ENCODE peak calls at places on chromosomes 6 and 20, in six cellular contexts. F is right atrium auricular region, N is NCI-H345, I is T-cell, V is tibial artery, U is HL-60. J is an unnamed sample.

GRCh38 chr20:47141350-47141921 is 215.1 kb downstream of the ZMYND8 start:
- DNase-seq in F (no peak), N (no peak), I (no peak), V (no peak), U (no peak), J (peak)

GRCh38 chr6:146545608-146546007 is 2.0 kb downstream of the RAB32 start:
- DNase-seq in F (no peak), N (no peak), I (no peak), V (no peak), U (peak), J (no peak)

GRCh38 chr6:163416640-163417253 is 2.2 kb downstream of the QKI start:
- DNase-seq in F (no peak), N (peak), I (peak), V (peak), U (peak), J (no peak)

GRCh38 chr6:2942916-2943563 is 28.3 kb downstream of the SERPINB6 start:
- DNase-seq in F (peak), N (no peak), I (peak), V (no peak), U (no peak), J (no peak)

GRCh38 chr6:94785514-94785913 is 791.8 kb upstream of the MANEA start:
- DNase-seq in F (no peak), N (no peak), I (no peak), V (no peak), U (no peak), J (no peak)

GRCh38 chr20:13610205-13610604 is 28.5 kb downstream of the TASP1 start:
- DNase-seq in F (no peak), N (no peak), I (no peak), V (no peak), U (peak), J (no peak)

GRCh38 chr6:131255911-131256310 is 120.6 kb downstream of the AKAP7 start:
- DNase-seq in F (no peak), N (no peak), I (no peak), V (no peak), U (no peak), J (no peak)

GRCh38 chr6:168301648-168302398 is 17.8 kb downstream of the DACT2 start:
- DNase-seq in F (peak), N (peak), I (no peak), V (no peak), U (no peak), J (no peak)

GRCh38 chr20:32702706-32703425 is 29.1 kb upstream of the C20orf203 start:
- DNase-seq in F (no peak), N (peak), I (no peak), V (no peak), U (no peak), J (no peak)

GRCh38 chr6:13660893-13661292 is 45.8 kb downstream of the NOL7 start:
- DNase-seq in F (no peak), N (no peak), I (no peak), V (no peak), U (no peak), J (no peak)

GRCh38 chr6:41464019-41464418 is 82.2 kb upstream of the FOXP4 start:
- DNase-seq in F (no peak), N (no peak), I (no peak), V (no peak), U (no peak), J (no peak)

GRCh38 chr6:130513770-130514169 is 148.0 kb downstream of the TMEM200A start:
- DNase-seq in F (no peak), N (no peak), I (no peak), V (no peak), U (no peak), J (no peak)

GRCh38 chr6:141483561-141484061 is 649.1 kb upstream of the GJE1 start:
- DNase-seq in F (no peak), N (peak), I (peak), V (peak), U (peak), J (no peak)

GRCh38 chr6:31821301-31822037 is 6.1 kb upstream of the HSPA1B start:
- DNase-seq in F (peak), N (no peak), I (peak), V (peak), U (peak), J (peak)

GRCh38 chr20:8356850-8357249 is 224.8 kb downstream of the PLCB1 start:
- DNase-seq in F (no peak), N (no peak), I (no peak), V (no peak), U (no peak), J (no peak)

GRCh38 chr20:1833728-1834726 is 61.2 kb upstream of the SIRPA start:
- DNase-seq in F (no peak), N (peak), I (no peak), V (no peak), U (no peak), J (no peak)

GRCh38 chr20:38290829-38291581 is 13.0 kb upstream of the BPI start:
- DNase-seq in F (peak), N (no peak), I (no peak), V (no peak), U (no peak), J (no peak)